ENCODE peak calls at places on chromosomes 2 and 18, in six cellular contexts. Q is amniotic stem cell, H is anterior cingulate cortex, J is iris pigment epithelial cell, V is NCI-H1417 treated with DMSO at 0.1 percent for 48 hours, F is NCI-H345. X is an unnamed sample.

GRCh38 chr2:172097557-172098131 is 5.1 kb downstream of the DLX2 start:
- DNase-seq in Q (no peak), H (no peak), J (no peak), V (no peak), F (no peak), X (no peak)

GRCh38 chr2:54673501-54673998 is 49.9 kb upstream of the EML6 start:
- DNase-seq in Q (no peak), H (no peak), J (no peak), V (no peak), F (no peak), X (no peak)

GRCh38 chr2:127153691-127154158 is 46.8 kb upstream of the BIN1 start:
- DNase-seq in Q (peak), H (no peak), J (peak), V (no peak), F (no peak), X (no peak)

GRCh38 chr2:195498176-195498575 is 158.8 kb upstream of the SLC39A10 start:
- DNase-seq in Q (no peak), H (no peak), J (peak), V (no peak), F (no peak), X (peak)

GRCh38 chr18:2932247-2933181 is 80.4 kb downstream of the LPIN2 start:
- DNase-seq in Q (peak), H (no peak), J (peak), V (peak), F (peak), X (peak)

GRCh38 chr2:33518929-33519328 is 42.5 kb downstream of the RASGRP3 start:
- DNase-seq in Q (no peak), H (no peak), J (peak), V (no peak), F (no peak), X (no peak)

GRCh38 chr2:172442072-172442895 is 14.9 kb downstream of the ITGA6 start:
- DNase-seq in Q (peak), H (no peak), J (peak), V (no peak), F (peak), X (no peak)

GRCh38 chr2:210035679-210036078 is 33.2 kb downstream of the RPE start:
- DNase-seq in Q (no peak), H (no peak), J (no peak), V (no peak), F (no peak), X (no peak)

GRCh38 chr18:40841473-40841872 is 1113.6 kb upstream of the PIK3C3 start:
- DNase-seq in Q (peak), H (no peak), J (peak), V (no peak), F (no peak), X (no peak)

GRCh38 chr2:100616841-100617390 is 54.1 kb downstream of the PDCL3 start:
- DNase-seq in Q (no peak), H (no peak), J (no peak), V (no peak), F (no peak), X (no peak)

GRCh38 chr18:1408331-1408835 is 503.7 kb downstream of the ADCYAP1 start:
- DNase-seq in Q (no peak), H (no peak), J (no peak), V (no peak), F (peak), X (no peak)